ENCODE peak calls at places on chromosomes 3 and 15, in seven cellular contexts. K is heart left ventricle; J is PC-9; L is lower lobe of right lung; W is adrenal gland; G is CD4-positive, CD25-positive, alpha-beta regulatory T cell; T is bronchial epithelial cell. Z is an unnamed sample.
A peak's percentile ranks its signal among the peaks of the same experiment; 100 is the strongest.

GRCh38 chr3:84042717-84043116 is 916.1 kb upstream of the CADM2 start:
- DNase-seq in K (no peak), J (no peak), L (no peak), W (no peak), G (no peak), T (no peak), Z (no peak)

GRCh38 chr15:58924326-58924725 is 9.2 kb downstream of the SLTM start:
- DNase-seq in K (no peak), J (no peak), L (no peak), W (no peak), G (no peak), T (no peak), Z (no peak)

GRCh38 chr3:152295344-152295743 is 26.6 kb downstream of the MBNL1 start:
- DNase-seq in K (no peak), J (no peak), L (no peak), W (no peak), G (no peak), T (no peak), Z (no peak)

GRCh38 chr15:82183121-82184031 is 79.2 kb downstream of the EFL1 start:
- DNase-seq in K (no peak), J (no peak), L (no peak), W (no peak), G (no peak), T (no peak), Z (no peak)

GRCh38 chr3:44772099-44772442 is 10.5 kb downstream of the KIF15 start:
- DNase-seq in K (no peak), J (no peak), L (no peak), W (no peak), G (no peak), T (no peak), Z (no peak)

GRCh38 chr3:141272906-141273662 is 41.5 kb downstream of the PXYLP1 start:
- DNase-seq in K (no peak), J (no peak), L (no peak), W (no peak), G (no peak), T (no peak), Z (no peak)

GRCh38 chr15:36252117-36252711 is 327.2 kb upstream of the CDIN1 start:
- DNase-seq in K (no peak), J (no peak), L (no peak), W (no peak), G (no peak), T (no peak), Z (no peak)

GRCh38 chr15:73950479-73951043 is 24.3 kb downstream of the LOXL1 start:
- DNase-seq in K (peak; percentile 30), J (no peak), L (peak; percentile 24), W (no peak), G (no peak), T (no peak), Z (no peak)

GRCh38 chr3:9398715-9399708 is 1.6 kb downstream of the SETD5 start:
- DNase-seq in K (no peak), J (peak; percentile 47), L (no peak), W (no peak), G (peak; percentile 42), T (peak; percentile 50), Z (no peak)

GRCh38 chr15:34472947-34473346 is 35.3 kb upstream of the GOLGA8A start:
- DNase-seq in K (no peak), J (no peak), L (no peak), W (no peak), G (no peak), T (no peak), Z (no peak)

GRCh38 chr3:186511245-186511644 is 32.9 kb downstream of the CRYGS start:
- DNase-seq in K (no peak), J (no peak), L (no peak), W (no peak), G (no peak), T (peak; percentile 28), Z (no peak)

GRCh38 chr15:84598993-84599392 is 1.8 kb upstream of the ZSCAN2 start:
- DNase-seq in K (peak; percentile 42), J (no peak), L (no peak), W (peak; percentile 67), G (peak; percentile 38), T (peak; percentile 48), Z (peak; percentile 44)

GRCh38 chr3:178386880-178387279 is 149.4 kb upstream of the KCNMB2 start:
- DNase-seq in K (no peak), J (no peak), L (no peak), W (no peak), G (no peak), T (no peak), Z (no peak)

GRCh38 chr15:87082576-87082975 is 1002.9 kb downstream of the AGBL1 start:
- DNase-seq in K (no peak), J (no peak), L (no peak), W (no peak), G (no peak), T (no peak), Z (no peak)

GRCh38 chr3:102179321-102180290 is 255.2 kb upstream of the ZPLD1 start:
- DNase-seq in K (no peak), J (no peak), L (no peak), W (no peak), G (peak; percentile 5), T (peak; percentile 76), Z (no peak)

GRCh38 chr15:41022487-41023090 is 69.3 kb downstream of the CHAC1 start:
- DNase-seq in K (no peak), J (no peak), L (no peak), W (peak; percentile 44), G (peak; percentile 68), T (peak; percentile 30), Z (peak; percentile 38)

DNA sequence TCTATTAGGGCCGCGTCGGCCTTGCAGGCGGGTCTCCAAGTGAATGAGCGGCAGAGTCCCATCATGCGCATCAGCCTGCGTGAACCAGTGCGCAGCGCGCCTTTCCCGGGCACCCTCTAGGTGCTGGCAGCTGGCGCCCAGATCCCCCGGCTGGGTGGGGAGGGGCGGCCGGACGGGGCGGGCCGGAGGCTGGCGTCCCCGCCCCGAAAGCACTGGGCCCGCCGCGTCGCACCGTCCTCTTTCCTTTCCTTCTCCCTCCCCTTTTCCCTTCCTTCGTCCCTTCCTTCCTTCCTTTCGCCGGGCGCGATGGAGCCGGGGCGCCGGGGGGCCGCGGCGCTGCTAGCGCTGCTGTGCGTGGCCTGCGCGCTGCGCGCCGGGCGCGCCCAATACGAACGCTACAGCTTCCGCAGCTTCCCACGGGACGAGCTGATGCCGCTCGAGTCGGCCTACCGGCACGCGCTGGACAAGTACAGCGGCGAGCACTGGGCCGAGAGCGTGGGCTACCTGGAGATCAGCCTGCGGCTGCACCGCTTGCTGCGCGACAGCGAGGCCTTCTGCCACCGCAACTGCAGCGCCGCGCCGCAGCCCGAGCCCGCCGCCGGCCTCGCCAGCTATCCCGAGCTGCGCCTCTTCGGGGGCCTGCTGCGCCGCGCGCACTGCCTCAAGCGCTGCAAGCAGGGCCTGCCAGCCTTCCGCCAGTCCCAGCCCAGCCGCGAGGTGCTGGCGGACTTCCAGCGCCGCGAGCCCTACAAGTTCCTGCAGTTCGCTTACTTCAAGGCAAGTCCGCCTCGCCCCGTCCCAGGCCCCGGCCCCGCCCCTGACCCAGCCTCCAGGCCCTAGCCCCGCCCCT is at the start of gene CRTAP:
- DNase-seq in K (peak; percentile 98), J (peak; percentile 82), L (peak; percentile 98), W (peak; percentile 98), G (peak; percentile 90), T (peak; percentile 91), Z (peak; percentile 83)
- H3K4me3 ChIP-seq in K (peak within 1 kb of the TSS; percentile 98), J (peak within 1 kb of the TSS; percentile 73), L (peak within 1 kb of the TSS; percentile 85), W (peak within 1 kb of the TSS; percentile 82), G (peak within 1 kb of the TSS; percentile 90), T (peak within 1 kb of the TSS; percentile 71), Z (peak within 1 kb of the TSS; percentile 77)

DNA sequence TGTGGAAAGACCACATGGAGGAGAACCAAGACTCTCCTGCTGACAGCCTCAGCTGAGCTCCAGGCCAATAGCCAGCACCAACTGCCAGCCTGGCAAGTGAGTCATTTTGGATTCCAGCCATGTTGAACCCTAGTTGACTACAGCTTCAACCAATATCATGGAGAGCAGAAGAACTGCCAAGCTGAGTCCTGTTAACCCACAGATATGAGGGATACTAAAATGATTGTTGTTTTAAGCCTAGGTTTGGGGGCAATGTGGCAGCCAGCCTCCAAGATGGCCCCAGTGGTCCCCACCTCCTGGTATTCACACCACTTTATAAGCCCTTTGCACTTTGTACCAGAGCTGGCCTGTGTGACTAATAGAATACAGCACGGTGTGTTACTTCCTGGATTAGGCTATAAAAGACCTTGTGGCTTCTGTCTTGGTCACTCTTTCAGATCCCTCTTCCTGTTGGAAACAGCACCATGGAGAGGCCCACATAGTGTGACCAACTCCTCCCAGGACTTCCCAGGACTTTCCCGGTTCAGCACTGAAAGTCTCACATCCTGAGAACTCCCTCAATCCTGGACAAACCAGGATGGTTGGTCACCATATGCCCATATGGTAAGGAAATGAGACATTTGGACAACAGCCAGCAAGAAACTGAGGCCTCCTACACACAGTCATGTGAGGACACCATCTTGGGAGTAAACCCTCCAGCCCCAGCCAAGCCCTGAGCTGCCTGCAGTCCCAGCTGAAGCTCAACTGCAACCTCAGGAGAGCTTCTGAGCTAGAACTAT is 32.4 kb upstream of the CDV3 start:
- DNase-seq in K (no peak), J (peak; percentile 78), L (no peak), W (peak; percentile 40), G (no peak), T (peak; percentile 65), Z (no peak)
- H3K4me3 ChIP-seq in K (no peak overlapping the region), J (no peak overlapping the region), L (no peak overlapping the region), W (no peak overlapping the region), G (no peak overlapping the region), T (no peak overlapping the region), Z (no peak overlapping the region)

GRCh38 chr15:70834999-70835398 is 19.0 kb downstream of the LARP6 start:
- DNase-seq in K (no peak), J (no peak), L (no peak), W (no peak), G (no peak), T (no peak), Z (no peak)
- H3K4me3 ChIP-seq in K (no peak overlapping the region), J (no peak overlapping the region), L (no peak overlapping the region), W (no peak overlapping the region), G (no peak overlapping the region), T (no peak overlapping the region), Z (no peak overlapping the region)

DNA sequence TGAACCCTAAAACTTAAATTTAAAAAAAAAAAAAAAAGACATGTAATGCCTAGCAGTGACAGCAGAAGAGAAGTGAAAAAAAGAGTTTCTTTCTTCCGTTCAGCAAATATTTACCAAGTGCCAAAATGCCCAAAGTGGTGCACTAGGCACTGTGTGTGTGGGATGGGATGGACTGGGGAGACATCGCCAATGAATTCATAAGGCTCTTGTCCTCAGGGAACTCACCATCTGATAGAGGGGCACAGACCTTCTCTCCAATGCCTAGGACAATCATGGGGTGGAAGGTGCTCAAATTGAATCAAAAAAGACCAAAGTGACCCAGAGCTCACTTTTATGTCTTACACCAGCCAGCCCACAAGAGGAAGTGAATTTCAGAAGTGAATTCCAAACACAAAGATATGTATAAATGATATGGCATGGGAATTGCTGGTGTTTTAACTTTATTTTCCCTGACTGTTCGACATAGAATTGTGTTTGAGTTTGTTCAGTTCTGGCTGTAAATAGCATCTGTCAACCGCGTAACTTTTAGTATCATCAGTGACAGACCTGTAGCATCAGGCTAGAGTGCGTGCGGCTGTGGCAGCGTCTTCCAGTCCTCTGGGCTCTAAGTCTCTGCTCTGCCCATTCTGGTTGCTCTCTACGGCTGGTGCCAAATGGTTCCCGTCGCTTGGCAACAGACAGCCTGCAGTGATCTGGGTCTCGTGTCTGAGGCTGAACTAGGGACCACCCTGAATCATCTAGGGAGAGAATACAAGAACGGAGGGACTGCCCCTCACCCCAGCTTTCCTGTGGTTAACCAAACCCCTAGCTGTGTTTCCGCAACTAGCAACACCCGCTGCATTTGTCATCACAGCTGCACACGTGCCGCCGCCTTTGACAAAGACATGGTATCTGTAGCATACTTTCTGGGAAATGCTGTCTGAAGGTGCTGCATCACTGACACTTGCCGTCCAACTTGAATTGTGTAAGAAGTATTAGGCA is 154.0 kb upstream of the THBS1 start:
- DNase-seq in K (peak; percentile 80), J (no peak), L (peak; percentile 73), W (peak; percentile 65), G (peak; percentile 82), T (no peak), Z (peak; percentile 100)
- H3K4me3 ChIP-seq in K (peak overlapping the region; percentile 24), J (no peak overlapping the region), L (no peak overlapping the region), W (no peak overlapping the region), G (peak overlapping the region; percentile 30), T (no peak overlapping the region), Z (peak overlapping the region; percentile 43)